ENCODE peak calls at places on chromosomes 3 and 15, in seven cellular contexts. T, J, C, V, Z, N and S are unnamed samples.

GRCh38 chr3:9976736-9977709 is 9.6 kb downstream of the EMC3 start:
- DNase-seq in N (peak; percentile 47), Z (peak; percentile 98), C (peak; percentile 4), J (peak; percentile 87), V (peak; percentile 88), T (no peak), S (peak; percentile 97)

GRCh38 chr3:194109192-194109863 is 26.6 kb upstream of the HES1 start:
- DNase-seq in V (no peak), T (no peak), J (no peak), Z (no peak), N (no peak), C (no peak), S (no peak)

GRCh38 chr15:20358781-20359414 is 182.7 kb downstream of the GOLGA6L6 start:
- DNase-seq in V (peak; percentile 72), C (no peak), T (no peak), N (no peak), J (no peak), Z (no peak), S (no peak)

GRCh38 chr3:184565421-184566211 is 4.0 kb downstream of the EPHB3 start:
- DNase-seq in Z (peak; percentile 89), J (peak; percentile 76), T (no peak), V (peak; percentile 72), C (no peak), N (no peak), S (no peak)

GRCh38 chr3:141491929-141492328 is 5.1 kb downstream of the RASA2 start:
- DNase-seq in T (no peak), C (no peak), V (no peak), Z (no peak), J (no peak), N (no peak), S (no peak)

GRCh38 chr3:197336348-197336747 is 37.9 kb upstream of the DLG1 start:
- DNase-seq in T (no peak), N (no peak), V (no peak), J (no peak), Z (no peak), C (no peak), S (peak; percentile 37)

GRCh38 chr3:64104691-64105101 is 81.4 kb upstream of the PSMD6 start:
- DNase-seq in C (no peak), N (no peak), T (no peak), Z (peak; percentile 73), V (no peak), J (no peak), S (no peak)

GRCh38 chr3:98573231-98573728 is 20.1 kb downstream of the CPOX start:
- DNase-seq in N (no peak), V (no peak), J (no peak), C (no peak), T (no peak), Z (no peak), S (no peak)

GRCh38 chr3:159840900-159841299 is 147.7 kb upstream of the IL12A start:
- DNase-seq in V (no peak), N (no peak), C (no peak), Z (no peak), J (no peak), T (no peak), S (no peak)

DNA sequence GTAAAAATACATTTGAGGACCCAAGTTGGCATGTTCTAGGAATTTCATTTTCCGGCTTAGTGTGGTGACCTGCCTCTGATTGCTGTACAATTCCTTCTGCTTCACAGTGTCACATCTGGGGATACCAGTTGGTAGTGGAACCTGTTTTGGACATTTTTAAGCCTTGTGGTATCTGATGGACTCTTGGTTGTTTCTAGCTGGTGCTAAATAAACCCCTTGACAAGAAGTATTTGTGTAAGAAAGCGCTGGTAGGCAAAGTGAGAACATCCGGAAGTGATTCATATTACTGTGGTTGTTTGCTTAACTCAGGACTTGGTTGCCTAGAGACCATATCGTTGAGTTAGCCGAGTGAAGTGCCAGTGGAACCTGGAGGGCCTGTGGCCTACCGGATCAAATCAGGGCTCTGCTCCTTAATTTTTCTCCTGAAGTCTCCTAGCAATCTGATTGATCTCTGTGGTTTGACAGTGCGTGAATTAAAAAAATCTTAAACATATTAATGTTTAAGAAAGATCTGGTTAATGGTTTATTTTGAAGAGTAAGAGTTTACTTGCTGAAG is 12.8 kb downstream of the IQGAP1 start:
- DNase-seq in N (no peak), C (no peak), J (peak; percentile 81), V (peak; percentile 85), T (peak; percentile 45), Z (peak; percentile 98), S (no peak)
- H3K27ac ChIP-seq in N (peak overlapping the region; percentile 91), C (peak overlapping the region; percentile 87), J (peak overlapping the region; percentile 77), V (peak overlapping the region; percentile 86), T (peak overlapping the region; percentile 73), Z (peak overlapping the region; percentile 91), S (peak overlapping the region; percentile 79)

DNA sequence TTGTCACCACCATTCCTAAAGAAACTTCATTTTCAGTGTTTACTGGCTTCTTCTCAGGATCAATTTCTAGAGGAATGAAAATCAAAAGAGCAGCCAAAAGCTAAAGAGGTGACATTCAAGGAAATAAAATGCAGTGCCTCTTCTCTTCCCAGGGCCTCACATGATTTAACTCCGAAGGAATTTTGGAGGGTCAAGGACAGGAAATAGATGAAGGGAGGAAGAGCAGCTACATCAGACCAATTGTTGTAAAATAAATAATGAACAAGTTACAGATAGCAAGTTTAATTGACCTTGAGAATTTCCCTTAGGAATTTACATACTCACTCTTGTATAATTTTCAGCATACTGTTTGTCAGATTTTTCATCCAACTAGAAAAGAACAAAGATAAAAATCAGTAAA is 78.1 kb downstream of the LRRFIP2 start:
- DNase-seq in N (no peak), T (no peak), J (peak; percentile 8), V (no peak), Z (peak; percentile 81), C (no peak), S (no peak)
- H3K27ac ChIP-seq in N (no peak overlapping the region), T (no peak overlapping the region), J (no peak overlapping the region), V (no peak overlapping the region), Z (peak overlapping the region; percentile 29), C (no peak overlapping the region), S (no peak overlapping the region)

GRCh38 chr3:146145642-146146041 is 15.3 kb downstream of the PLOD2 start:
- DNase-seq in N (no peak), J (no peak), C (no peak), V (no peak), T (no peak), Z (no peak), S (no peak)

GRCh38 chr3:146148468-146148931 is 12.5 kb downstream of the PLOD2 start:
- DNase-seq in V (no peak), N (no peak), J (no peak), T (no peak), Z (no peak), C (no peak), S (no peak)

GRCh38 chr3:146139586-146140110 is 21.3 kb downstream of the PLOD2 start:
- DNase-seq in Z (no peak), C (no peak), N (no peak), V (no peak), T (no peak), J (no peak), S (no peak)

GRCh38 chr3:146138904-146139303 is 22.1 kb downstream of the PLOD2 start:
- DNase-seq in N (no peak), V (no peak), Z (no peak), C (no peak), J (no peak), T (no peak), S (no peak)

GRCh38 chr3:146142757-146143156 is 18.2 kb downstream of the PLOD2 start:
- DNase-seq in J (no peak), T (no peak), C (no peak), Z (peak; percentile 75), N (no peak), V (no peak), S (no peak)
- H3K27ac ChIP-seq in J (no peak overlapping the region), T (no peak overlapping the region), C (no peak overlapping the region), Z (no peak overlapping the region), N (no peak overlapping the region), V (no peak overlapping the region), S (peak overlapping the region; percentile 57)

GRCh38 chr3:142602630-142603339 is 6.6 kb downstream of the PLS1 start:
- DNase-seq in T (no peak), J (no peak), N (no peak), Z (no peak), V (no peak), C (no peak), S (no peak)
- H3K27ac ChIP-seq in T (no peak overlapping the region), J (no peak overlapping the region), N (no peak overlapping the region), Z (no peak overlapping the region), V (no peak overlapping the region), C (no peak overlapping the region), S (no peak overlapping the region)

DNA sequence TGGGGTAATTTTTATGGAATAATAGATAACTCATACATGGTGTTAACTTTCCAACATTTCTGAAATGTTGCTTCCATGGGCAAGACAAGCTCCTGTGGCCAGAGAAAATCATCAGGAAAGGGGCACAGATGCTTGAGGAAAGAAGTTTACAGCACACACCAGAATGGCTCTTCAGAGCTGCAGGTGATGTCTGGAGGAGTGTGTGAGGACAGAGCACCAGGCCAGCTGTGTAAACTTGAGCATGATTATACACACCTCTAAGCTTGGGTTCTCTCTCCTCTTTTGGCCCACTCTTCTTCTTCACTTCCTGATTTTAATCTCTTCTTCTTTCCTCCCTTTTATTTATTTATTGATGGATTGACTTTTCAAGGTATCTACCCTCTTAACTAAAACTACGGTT is 676.0 kb downstream of the GRM7 start:
- DNase-seq in C (no peak), Z (no peak), N (no peak), J (no peak), V (no peak), T (no peak), S (no peak)
- H3K27ac ChIP-seq in C (no peak overlapping the region), Z (no peak overlapping the region), N (no peak overlapping the region), J (no peak overlapping the region), V (no peak overlapping the region), T (no peak overlapping the region), S (no peak overlapping the region)

GRCh38 chr15:63474810-63475316 is 29.5 kb upstream of the USP3 start:
- DNase-seq in T (no peak), C (no peak), V (no peak), N (no peak), Z (peak; percentile 17), J (no peak), S (no peak)

GRCh38 chr15:63473999-63474809 is 30.2 kb upstream of the USP3 start:
- DNase-seq in N (no peak), T (peak; percentile 53), Z (peak; percentile 80), J (peak; percentile 53), C (no peak), V (no peak), S (no peak)

GRCh38 chr15:63473749-63473998 is 30.7 kb upstream of the USP3 start:
- DNase-seq in J (no peak), T (no peak), Z (no peak), N (no peak), V (no peak), C (no peak), S (no peak)

GRCh38 chr15:63476229-63476632 is 28.2 kb upstream of the USP3 start:
- DNase-seq in V (no peak), J (peak; percentile 95), N (no peak), T (no peak), Z (peak; percentile 99), C (no peak), S (no peak)

GRCh38 chr15:63475670-63476069 is 28.7 kb upstream of the USP3 start:
- DNase-seq in C (no peak), T (no peak), J (no peak), Z (no peak), V (no peak), N (no peak), S (no peak)
- H3K27ac ChIP-seq in C (no peak overlapping the region), T (no peak overlapping the region), J (peak overlapping the region; percentile 68), Z (peak overlapping the region; percentile 73), V (no peak overlapping the region), N (peak overlapping the region; percentile 36), S (peak overlapping the region; percentile 44)